ENCODE peak calls at places on chromosomes 6 and 20, in five cellular contexts. Y, L, S, J and E are unnamed samples.

GRCh38 chr6:166595061-166595780 is 8.7 kb upstream of the RAMACL start:
- DNase-seq in Y (no peak), L (no peak), S (no peak), J (no peak), E (peak; percentile 78)

GRCh38 chr6:28981391-28981832 is 23.7 kb downstream of the ZNF311 start:
- DNase-seq in Y (peak; percentile 47), L (peak; percentile 71), S (peak; percentile 53), J (peak; percentile 74), E (no peak)

GRCh38 chr6:1630212-1630770 is 20.6 kb downstream of the FOXC1 start:
- DNase-seq in Y (no peak), L (no peak), S (no peak), J (no peak), E (no peak)

GRCh38 chr6:29461021-29461814 is 4.3 kb downstream of the OR2H1 start:
- DNase-seq in Y (no peak), L (no peak), S (no peak), J (no peak), E (no peak)

GRCh38 chr6:51199272-51199671 is 380.6 kb downstream of the TFAP2B start:
- DNase-seq in Y (no peak), L (no peak), S (no peak), J (no peak), E (no peak)

GRCh38 chr6:84065718-84066290 is 32.2 kb downstream of the MRAP2 start:
- DNase-seq in Y (no peak), L (peak; percentile 2), S (no peak), J (no peak), E (no peak)

GRCh38 chr6:16060039-16060438 is 68.8 kb upstream of the MYLIP start:
- DNase-seq in Y (no peak), L (no peak), S (no peak), J (no peak), E (no peak)

GRCh38 chr6:135796884-135797283 is 54.6 kb upstream of the PDE7B start:
- DNase-seq in Y (no peak), L (no peak), S (no peak), J (no peak), E (no peak)

GRCh38 chr20:53210931-53211330 is 238.8 kb downstream of the TSHZ2 start:
- DNase-seq in Y (no peak), L (no peak), S (no peak), J (no peak), E (no peak)

GRCh38 chr6:6154335-6154734 is 147.6 kb upstream of the NRN1 start:
- DNase-seq in Y (no peak), L (no peak), S (no peak), J (no peak), E (no peak)

GRCh38 chr6:11427827-11428245 is 109.7 kb upstream of the TMEM170B start:
- DNase-seq in Y (no peak), L (no peak), S (no peak), J (no peak), E (no peak)

GRCh38 chr20:8389381-8390368 is 257.6 kb downstream of the PLCB1 start:
- DNase-seq in Y (peak; percentile 52), L (peak; percentile 49), S (no peak), J (no peak), E (peak; percentile 9)

GRCh38 chr6:133645000-133645619 is 243.8 kb upstream of the TCF21 start:
- DNase-seq in Y (no peak), L (no peak), S (no peak), J (no peak), E (no peak)

GRCh38 chr20:1263853-1264252 is 2.2 kb upstream of the SNPH start:
- DNase-seq in Y (no peak), L (peak; percentile 54), S (no peak), J (no peak), E (no peak)

GRCh38 chr20:4855555-4855954 is 133.8 kb downstream of the PRND start:
- DNase-seq in Y (no peak), L (no peak), S (no peak), J (no peak), E (no peak)

GRCh38 chr6:34324738-34325444 is 67.6 kb downstream of the NUDT3 start:
- DNase-seq in Y (peak; percentile 18), L (no peak), S (no peak), J (no peak), E (peak; percentile 8)

GRCh38 chr20:49534314-49534713 is 33.6 kb downstream of the PTGIS start:
- DNase-seq in Y (no peak), L (peak; percentile 73), S (no peak), J (peak; percentile 35), E (no peak)

GRCh38 chr6:35170891-35171290 is 29.8 kb upstream of the TCP11 start:
- DNase-seq in Y (no peak), L (no peak), S (no peak), J (no peak), E (no peak)

GRCh38 chr20:39913274-39913673 is 775.8 kb downstream of the MAFB start:
- DNase-seq in Y (no peak), L (no peak), S (no peak), J (no peak), E (no peak)

GRCh38 chr6:165599121-165599520 is 63.9 kb downstream of the PDE10A start:
- DNase-seq in Y (no peak), L (no peak), S (no peak), J (no peak), E (no peak)

GRCh38 chr6:26044140-26045045 is 42.8 kb upstream of the HFE start:
- DNase-seq in Y (no peak), L (no peak), S (peak; percentile 44), J (no peak), E (no peak)

GRCh38 chr6:27757307-27757706 is 154.9 kb downstream of the OR2B2 start:
- DNase-seq in Y (no peak), L (peak; percentile 59), S (peak; percentile 34), J (no peak), E (no peak)

GRCh38 chr20:21808863-21809664 is 103.6 kb downstream of the PAX1 start:
- DNase-seq in Y (no peak), L (no peak), S (peak; percentile 53), J (no peak), E (no peak)

GRCh38 chr20:46970937-46971630 is 76.4 kb downstream of the EYA2 start:
- DNase-seq in Y (no peak), L (peak; percentile 89), S (no peak), J (no peak), E (peak; percentile 66)

GRCh38 chr20:43938932-43939761 is 24.5 kb downstream of the TOX2 start:
- DNase-seq in Y (peak; percentile 49), L (peak; percentile 66), S (no peak), J (no peak), E (peak; percentile 99)

GRCh38 chr6:140441256-140441655 is 1066.8 kb upstream of the CITED2 start:
- DNase-seq in Y (no peak), L (peak; percentile 28), S (peak; percentile 32), J (no peak), E (no peak)

GRCh38 chr20:8094845-8095244 is 37.2 kb upstream of the PLCB1 start:
- DNase-seq in Y (no peak), L (peak; percentile 23), S (no peak), J (no peak), E (no peak)

GRCh38 chr6:167136376-167136775 is 13.5 kb downstream of the CCR6 start:
- DNase-seq in Y (no peak), L (no peak), S (no peak), J (no peak), E (no peak)

GRCh38 chr6:2103644-2104523 is 141.5 kb downstream of the GMDS start:
- DNase-seq in Y (peak; percentile 59), L (peak; percentile 81), S (no peak), J (no peak), E (no peak)

GRCh38 chr20:32505723-32506473 is 79.2 kb downstream of the NOL4L start:
- DNase-seq in Y (no peak), L (no peak), S (no peak), J (no peak), E (no peak)

GRCh38 chr20:31708839-31709534 is 13.7 kb downstream of the BCL2L1 start:
- DNase-seq in Y (no peak), L (no peak), S (no peak), J (no peak), E (no peak)

GRCh38 chr6:3793545-3793944 is 42.0 kb upstream of the PXDC1 start:
- DNase-seq in Y (no peak), L (no peak), S (no peak), J (no peak), E (no peak)

GRCh38 chr6:135901776-135902524 is 50.4 kb downstream of the PDE7B start:
- DNase-seq in Y (peak; percentile 23), L (no peak), S (no peak), J (no peak), E (peak; percentile 81)

GRCh38 chr6:111591901-111592461 is 13.7 kb downstream of the TRAF3IP2 start:
- DNase-seq in Y (no peak), L (no peak), S (no peak), J (no peak), E (no peak)

GRCh38 chr20:9028419-9028818 is 40.5 kb upstream of the PLCB4 start:
- DNase-seq in Y (no peak), L (no peak), S (no peak), J (no peak), E (no peak)

GRCh38 chr20:15930324-15931305 is 642.6 kb downstream of the KIF16B start:
- DNase-seq in Y (peak; percentile 15), L (peak; percentile 60), S (no peak), J (no peak), E (peak; percentile 42)

GRCh38 chr20:21099653-21100589 is 6.2 kb downstream of the LINC00237 start:
- DNase-seq in Y (no peak), L (peak; percentile 52), S (peak; percentile 31), J (no peak), E (no peak)

GRCh38 chr20:547394-547793 is 3.8 kb upstream of the CSNK2A1 start:
- DNase-seq in Y (no peak), L (no peak), S (no peak), J (no peak), E (no peak)